ENCODE peak calls at places on chromosomes 6 and 20, in seven cellular contexts. One of them, this sample, is unnamed.

GRCh38 chr20:52972190-52972937 is at the start of gene TSHZ2:
- DNase-seq in Caco-2: peak; percentile 29
- DNase-seq in vagina: no peak
- DNase-seq in mesothelial cell of epicardium: peak; percentile 49
- DNase-seq in sigmoid colon: peak; percentile 78
- DNase-seq in dorsolateral prefrontal cortex: peak; percentile 35
- DNase-seq in PC-3: no peak
- DNase-seq in this sample: peak; percentile 26

GRCh38 chr6:83352413-83352812 is 78.4 kb downstream of the ME1 start:
- DNase-seq in mesothelial cell of epicardium: no peak
- DNase-seq in sigmoid colon: no peak
- DNase-seq in Caco-2: no peak
- DNase-seq in dorsolateral prefrontal cortex: no peak
- DNase-seq in PC-3: no peak
- DNase-seq in vagina: no peak
- DNase-seq in this sample: no peak

GRCh38 chr6:148358196-148358785 is 15.7 kb downstream of the SASH1 start:
- DNase-seq in sigmoid colon: peak; percentile 80
- DNase-seq in dorsolateral prefrontal cortex: no peak
- DNase-seq in Caco-2: no peak
- DNase-seq in PC-3: no peak
- DNase-seq in mesothelial cell of epicardium: no peak
- DNase-seq in vagina: no peak
- DNase-seq in this sample: no peak

GRCh38 chr20:5714261-5715041 is 35.8 kb upstream of the SHLD1 start:
- DNase-seq in dorsolateral prefrontal cortex: no peak
- DNase-seq in sigmoid colon: no peak
- DNase-seq in mesothelial cell of epicardium: no peak
- DNase-seq in PC-3: peak; percentile 76
- DNase-seq in vagina: no peak
- DNase-seq in Caco-2: peak; percentile 35
- DNase-seq in this sample: no peak

GRCh38 chr6:155158044-155158843 is 105.6 kb upstream of the CLDN20 start:
- DNase-seq in PC-3: peak; percentile 73
- DNase-seq in Caco-2: no peak
- DNase-seq in mesothelial cell of epicardium: no peak
- DNase-seq in sigmoid colon: no peak
- DNase-seq in dorsolateral prefrontal cortex: no peak
- DNase-seq in vagina: no peak
- DNase-seq in this sample: no peak

GRCh38 chr6:117956386-117956785 is 49.3 kb downstream of the SLC35F1 start:
- DNase-seq in Caco-2: no peak
- DNase-seq in mesothelial cell of epicardium: no peak
- DNase-seq in dorsolateral prefrontal cortex: peak; percentile 49
- DNase-seq in PC-3: peak; percentile 5
- DNase-seq in vagina: no peak
- DNase-seq in sigmoid colon: no peak
- DNase-seq in this sample: peak; percentile 50

GRCh38 chr20:58651823-58652605 is 931 bp downstream of the STX16 start:
- DNase-seq in mesothelial cell of epicardium: no peak
- DNase-seq in Caco-2: peak; percentile 55
- DNase-seq in vagina: no peak
- DNase-seq in sigmoid colon: peak; percentile 71
- DNase-seq in PC-3: peak; percentile 65
- DNase-seq in dorsolateral prefrontal cortex: no peak
- DNase-seq in this sample: no peak

GRCh38 chr6:99349620-99350141 is at the start of gene FAXC:
- DNase-seq in Caco-2: peak; percentile 68
- DNase-seq in dorsolateral prefrontal cortex: peak; percentile 40
- DNase-seq in sigmoid colon: peak; percentile 73
- DNase-seq in vagina: no peak
- DNase-seq in mesothelial cell of epicardium: peak; percentile 71
- DNase-seq in PC-3: peak; percentile 58
- DNase-seq in this sample: peak; percentile 45

GRCh38 chr20:20561841-20562240 is 150.6 kb downstream of the RALGAPA2 start:
- DNase-seq in mesothelial cell of epicardium: no peak
- DNase-seq in vagina: no peak
- DNase-seq in Caco-2: no peak
- DNase-seq in sigmoid colon: no peak
- DNase-seq in PC-3: no peak
- DNase-seq in dorsolateral prefrontal cortex: no peak
- DNase-seq in this sample: no peak

GRCh38 chr6:71197267-71197666 is 91.3 kb upstream of the OGFRL1 start:
- DNase-seq in sigmoid colon: no peak
- DNase-seq in vagina: no peak
- DNase-seq in mesothelial cell of epicardium: no peak
- DNase-seq in Caco-2: no peak
- DNase-seq in PC-3: peak; percentile 64
- DNase-seq in dorsolateral prefrontal cortex: no peak
- DNase-seq in this sample: no peak

GRCh38 chr20:35062478-35062877 is 30.1 kb downstream of the TRPC4AP start:
- DNase-seq in sigmoid colon: no peak
- DNase-seq in vagina: no peak
- DNase-seq in Caco-2: no peak
- DNase-seq in dorsolateral prefrontal cortex: no peak
- DNase-seq in mesothelial cell of epicardium: no peak
- DNase-seq in PC-3: no peak
- DNase-seq in this sample: no peak

GRCh38 chr6:73285674-73286283 is 22.8 kb upstream of the KHDC1 start:
- DNase-seq in Caco-2: peak; percentile 42
- DNase-seq in PC-3: peak; percentile 60
- DNase-seq in dorsolateral prefrontal cortex: no peak
- DNase-seq in vagina: no peak
- DNase-seq in sigmoid colon: no peak
- DNase-seq in mesothelial cell of epicardium: no peak
- DNase-seq in this sample: no peak

GRCh38 chr6:37127961-37128862 is 41.7 kb upstream of the PIM1 start:
- DNase-seq in dorsolateral prefrontal cortex: no peak
- DNase-seq in vagina: no peak
- DNase-seq in PC-3: peak; percentile 76
- DNase-seq in Caco-2: peak; percentile 82
- DNase-seq in mesothelial cell of epicardium: no peak
- DNase-seq in sigmoid colon: no peak
- DNase-seq in this sample: no peak

GRCh38 chr6:79763301-79763700 is 132.2 kb downstream of the SH3BGRL2 start:
- DNase-seq in PC-3: no peak
- DNase-seq in Caco-2: no peak
- DNase-seq in dorsolateral prefrontal cortex: no peak
- DNase-seq in vagina: no peak
- DNase-seq in sigmoid colon: no peak
- DNase-seq in mesothelial cell of epicardium: no peak
- DNase-seq in this sample: no peak

GRCh38 chr20:53387983-53388675 is 205.5 kb downstream of the ZNF217 start:
- DNase-seq in Caco-2: no peak
- DNase-seq in mesothelial cell of epicardium: no peak
- DNase-seq in PC-3: no peak
- DNase-seq in vagina: no peak
- DNase-seq in dorsolateral prefrontal cortex: no peak
- DNase-seq in sigmoid colon: no peak
- DNase-seq in this sample: no peak

GRCh38 chr20:46350201-46350985 is 42.1 kb upstream of the CDH22 start:
- DNase-seq in PC-3: peak; percentile 40
- DNase-seq in mesothelial cell of epicardium: no peak
- DNase-seq in Caco-2: no peak
- DNase-seq in dorsolateral prefrontal cortex: no peak
- DNase-seq in sigmoid colon: no peak
- DNase-seq in vagina: no peak
- DNase-seq in this sample: peak; percentile 22

GRCh38 chr6:26195924-26196845 is 109.0 kb downstream of the HFE start:
- DNase-seq in vagina: no peak
- DNase-seq in sigmoid colon: no peak
- DNase-seq in Caco-2: peak; percentile 39
- DNase-seq in mesothelial cell of epicardium: no peak
- DNase-seq in dorsolateral prefrontal cortex: no peak
- DNase-seq in PC-3: peak; percentile 38
- DNase-seq in this sample: peak; percentile 26

GRCh38 chr6:16132909-16133308 is 4.0 kb downstream of the MYLIP start:
- DNase-seq in vagina: no peak
- DNase-seq in dorsolateral prefrontal cortex: no peak
- DNase-seq in PC-3: no peak
- DNase-seq in mesothelial cell of epicardium: no peak
- DNase-seq in sigmoid colon: no peak
- DNase-seq in Caco-2: no peak
- DNase-seq in this sample: no peak

GRCh38 chr6:159874475-159874874 is 16.3 kb upstream of the MAS1 start:
- DNase-seq in mesothelial cell of epicardium: peak; percentile 50
- DNase-seq in vagina: no peak
- DNase-seq in Caco-2: no peak
- DNase-seq in sigmoid colon: no peak
- DNase-seq in PC-3: no peak
- DNase-seq in dorsolateral prefrontal cortex: peak; percentile 89
- DNase-seq in this sample: no peak

GRCh38 chr20:33176101-33176500 is 8.1 kb downstream of the BPIFA2 start:
- DNase-seq in Caco-2: no peak
- DNase-seq in mesothelial cell of epicardium: no peak
- DNase-seq in PC-3: no peak
- DNase-seq in dorsolateral prefrontal cortex: no peak
- DNase-seq in vagina: no peak
- DNase-seq in sigmoid colon: no peak
- DNase-seq in this sample: no peak

GRCh38 chr6:6825986-6826901 is 237.7 kb downstream of the LY86 start:
- DNase-seq in mesothelial cell of epicardium: no peak
- DNase-seq in vagina: peak; percentile 95
- DNase-seq in PC-3: peak; percentile 62
- DNase-seq in dorsolateral prefrontal cortex: no peak
- DNase-seq in sigmoid colon: peak; percentile 77
- DNase-seq in Caco-2: no peak
- DNase-seq in this sample: no peak

GRCh38 chr6:45479834-45480696 is 102.3 kb upstream of the SUPT3H start:
- DNase-seq in Caco-2: no peak
- DNase-seq in sigmoid colon: no peak
- DNase-seq in vagina: no peak
- DNase-seq in PC-3: no peak
- DNase-seq in mesothelial cell of epicardium: no peak
- DNase-seq in dorsolateral prefrontal cortex: no peak
- DNase-seq in this sample: no peak

DNA sequence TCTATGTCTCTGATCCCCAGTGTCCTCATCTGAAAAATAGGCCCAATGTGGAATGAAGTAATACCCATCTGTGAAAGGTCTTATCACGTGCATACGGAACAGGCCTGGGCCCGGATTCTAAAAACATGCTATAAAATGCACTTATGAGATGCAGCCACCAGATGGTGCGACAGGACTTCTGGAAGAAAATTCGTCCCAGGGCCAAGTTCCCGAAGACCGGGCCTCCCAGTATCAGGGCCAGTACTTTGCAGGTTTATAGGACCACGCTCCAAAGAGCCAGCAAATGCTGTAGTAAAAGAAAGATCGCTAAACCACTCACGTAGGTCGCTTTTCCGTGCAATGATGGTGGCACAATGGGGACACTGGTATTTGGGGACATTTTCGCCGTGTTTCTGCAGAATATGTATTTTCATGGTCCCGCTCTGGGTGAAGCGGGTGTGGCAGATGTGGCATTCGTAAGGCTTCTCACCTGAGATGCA is 10.6 kb downstream of the CTCFL start:
- DNase-seq in sigmoid colon: peak; percentile 90
- DNase-seq in PC-3: peak; percentile 88
- DNase-seq in vagina: no peak
- DNase-seq in mesothelial cell of epicardium: peak; percentile 70
- DNase-seq in Caco-2: peak; percentile 83
- DNase-seq in dorsolateral prefrontal cortex: peak; percentile 74
- DNase-seq in this sample: peak; percentile 59
- TF ChIP-seq CTCF in sigmoid colon: peak; percentile 89
- TF ChIP-seq CTCF in PC-3: peak; percentile 96
- TF ChIP-seq CTCF in vagina: peak; percentile 82
- TF ChIP-seq CTCF in mesothelial cell of epicardium: peak; percentile 86
- TF ChIP-seq CTCF in Caco-2: peak; percentile 97
- TF ChIP-seq CTCF in dorsolateral prefrontal cortex: peak; percentile 86
- TF ChIP-seq CTCF in this sample: peak; percentile 91

DNA sequence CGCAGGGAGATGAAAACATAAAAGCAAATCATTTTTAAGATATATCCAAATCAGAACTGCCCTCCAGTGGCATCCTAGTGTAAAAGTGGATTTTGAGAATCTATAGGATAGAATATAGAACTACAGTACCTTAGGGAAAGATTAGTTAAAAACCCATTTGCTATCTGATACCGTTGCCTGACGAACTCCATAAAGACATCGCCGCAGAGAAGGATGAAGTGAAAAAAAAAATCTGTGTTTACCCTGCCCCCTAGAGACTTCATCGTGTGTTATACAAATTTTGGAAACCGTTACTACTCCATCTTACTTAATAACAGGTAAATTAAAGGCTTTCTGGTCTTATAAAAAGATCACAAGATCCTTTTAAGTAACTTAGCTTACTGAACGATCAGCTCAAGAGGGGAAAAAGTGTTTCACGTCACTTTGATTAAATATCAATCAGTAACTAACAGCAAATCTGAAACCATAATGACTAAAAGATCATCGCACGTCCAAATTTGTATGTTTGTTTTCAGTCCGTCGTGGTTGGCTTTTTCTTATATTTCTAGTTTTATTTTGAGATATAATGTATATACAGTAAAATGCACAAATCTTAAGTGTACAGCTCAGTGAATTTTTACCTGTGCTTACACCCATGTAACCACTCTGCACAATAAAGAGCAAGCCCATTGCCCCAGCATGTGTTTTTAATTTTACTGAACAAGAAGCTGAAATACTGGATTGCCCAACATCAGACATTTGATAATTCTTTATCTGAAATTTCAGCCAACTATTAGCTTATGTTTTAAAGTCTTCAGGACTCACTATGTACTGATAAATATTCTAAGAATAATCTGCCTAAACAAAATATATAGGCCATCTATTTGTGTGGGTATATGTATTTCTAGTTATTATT is 879 bp upstream of the MCM3 start:
- DNase-seq in dorsolateral prefrontal cortex: no peak
- DNase-seq in mesothelial cell of epicardium: no peak
- DNase-seq in Caco-2: no peak
- DNase-seq in PC-3: peak; percentile 23
- DNase-seq in vagina: no peak
- DNase-seq in sigmoid colon: no peak
- DNase-seq in this sample: no peak
- TF ChIP-seq CTCF in dorsolateral prefrontal cortex: no peak
- TF ChIP-seq CTCF in mesothelial cell of epicardium: no peak
- TF ChIP-seq CTCF in Caco-2: no peak
- TF ChIP-seq CTCF in PC-3: peak; percentile 52
- TF ChIP-seq CTCF in vagina: no peak
- TF ChIP-seq CTCF in sigmoid colon: no peak
- TF ChIP-seq CTCF in this sample: peak; percentile 42

GRCh38 chr6:90295854-90296345 is 743 bp downstream of the BACH2 start:
- DNase-seq in sigmoid colon: peak; percentile 88
- DNase-seq in mesothelial cell of epicardium: peak; percentile 73
- DNase-seq in dorsolateral prefrontal cortex: peak; percentile 71
- DNase-seq in PC-3: peak; percentile 52
- DNase-seq in vagina: no peak
- DNase-seq in Caco-2: peak; percentile 46
- DNase-seq in this sample: peak; percentile 47
- TF ChIP-seq CTCF in sigmoid colon: no peak
- TF ChIP-seq CTCF in mesothelial cell of epicardium: no peak
- TF ChIP-seq CTCF in dorsolateral prefrontal cortex: peak; percentile 36
- TF ChIP-seq CTCF in PC-3: no peak
- TF ChIP-seq CTCF in vagina: no peak
- TF ChIP-seq CTCF in Caco-2: no peak
- TF ChIP-seq CTCF in this sample: peak; percentile 23

DNA sequence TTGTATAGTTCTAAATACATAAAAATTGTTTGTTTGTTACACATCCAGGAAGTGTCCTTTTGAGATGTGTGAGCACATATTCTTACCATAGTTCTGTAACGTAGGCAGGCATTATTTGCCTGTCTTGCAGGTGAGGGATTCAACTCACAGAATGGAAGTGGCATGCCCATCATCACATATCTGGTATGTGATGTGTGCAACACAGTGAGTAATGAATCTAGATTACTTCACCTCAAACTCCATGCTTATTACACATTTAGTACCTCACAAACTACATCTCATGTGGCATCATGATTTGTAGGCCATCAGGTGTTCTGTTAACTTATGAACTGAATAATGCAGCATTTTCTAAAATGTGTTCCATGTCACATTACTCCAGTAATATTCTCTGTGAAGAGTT is 181.6 kb downstream of the PLCB4 start:
- DNase-seq in mesothelial cell of epicardium: no peak
- DNase-seq in sigmoid colon: no peak
- DNase-seq in PC-3: no peak
- DNase-seq in Caco-2: no peak
- DNase-seq in dorsolateral prefrontal cortex: no peak
- DNase-seq in vagina: no peak
- DNase-seq in this sample: no peak
- TF ChIP-seq CTCF in mesothelial cell of epicardium: no peak
- TF ChIP-seq CTCF in sigmoid colon: no peak
- TF ChIP-seq CTCF in PC-3: no peak
- TF ChIP-seq CTCF in Caco-2: no peak
- TF ChIP-seq CTCF in dorsolateral prefrontal cortex: no peak
- TF ChIP-seq CTCF in vagina: no peak
- TF ChIP-seq CTCF in this sample: no peak

This sample was measured in neural crest cell.